ENCODE peak calls at places on chromosomes 1 and 21, in six cellular contexts. One of them, this sample, is unnamed.

GRCh38 chr1:30840904-30841598 is 67.5 kb downstream of the SDC3 start:
- DNase-seq in HEK293T: no peak
- DNase-seq in astrocyte of the spinal cord: no peak
- DNase-seq in CD8-positive, alpha-beta memory T cell: no peak
- DNase-seq in PC-9: no peak
- DNase-seq in AG20443: no peak
- DNase-seq in this sample: peak; percentile 48

GRCh38 chr1:8356256-8357209 is 38.6 kb downstream of the SLC45A1 start:
- DNase-seq in HEK293T: no peak
- DNase-seq in astrocyte of the spinal cord: no peak
- DNase-seq in CD8-positive, alpha-beta memory T cell: no peak
- DNase-seq in PC-9: no peak
- DNase-seq in AG20443: no peak
- DNase-seq in this sample: no peak

GRCh38 chr1:99119193-99119592 is 114.5 kb upstream of the PLPPR5 start:
- DNase-seq in HEK293T: no peak
- DNase-seq in astrocyte of the spinal cord: peak; percentile 1
- DNase-seq in CD8-positive, alpha-beta memory T cell: no peak
- DNase-seq in PC-9: no peak
- DNase-seq in AG20443: no peak
- DNase-seq in this sample: no peak

GRCh38 chr1:24996983-24997893 is 67.2 kb upstream of the RUNX3 start:
- DNase-seq in HEK293T: no peak
- DNase-seq in astrocyte of the spinal cord: no peak
- DNase-seq in CD8-positive, alpha-beta memory T cell: peak; percentile 79
- DNase-seq in PC-9: no peak
- DNase-seq in AG20443: no peak
- DNase-seq in this sample: no peak

GRCh38 chr1:208977861-208978260 is 605.7 kb upstream of the CAMK1G start:
- DNase-seq in HEK293T: no peak
- DNase-seq in astrocyte of the spinal cord: no peak
- DNase-seq in CD8-positive, alpha-beta memory T cell: no peak
- DNase-seq in PC-9: no peak
- DNase-seq in AG20443: no peak
- DNase-seq in this sample: no peak

GRCh38 chr1:207814469-207814868 is 62.6 kb downstream of the CD46 start:
- DNase-seq in HEK293T: no peak
- DNase-seq in astrocyte of the spinal cord: no peak
- DNase-seq in CD8-positive, alpha-beta memory T cell: no peak
- DNase-seq in PC-9: no peak
- DNase-seq in AG20443: no peak
- DNase-seq in this sample: no peak

GRCh38 chr1:198922638-198923430 is 284.0 kb downstream of the PTPRC start:
- DNase-seq in HEK293T: no peak
- DNase-seq in astrocyte of the spinal cord: no peak
- DNase-seq in CD8-positive, alpha-beta memory T cell: no peak
- DNase-seq in PC-9: no peak
- DNase-seq in AG20443: no peak
- DNase-seq in this sample: no peak

GRCh38 chr1:10980094-10980577 is 32.3 kb upstream of the TARDBP start:
- DNase-seq in HEK293T: no peak
- DNase-seq in astrocyte of the spinal cord: peak; percentile 75
- DNase-seq in CD8-positive, alpha-beta memory T cell: no peak
- DNase-seq in PC-9: peak; percentile 81
- DNase-seq in AG20443: peak; percentile 90
- DNase-seq in this sample: peak; percentile 63

GRCh38 chr1:216815239-216815955 is 92.2 kb upstream of the ESRRG start:
- DNase-seq in HEK293T: no peak
- DNase-seq in astrocyte of the spinal cord: peak; percentile 34
- DNase-seq in CD8-positive, alpha-beta memory T cell: no peak
- DNase-seq in PC-9: no peak
- DNase-seq in AG20443: no peak
- DNase-seq in this sample: no peak

GRCh38 chr1:12485231-12486172 is 132.5 kb downstream of the DHRS3 start:
- DNase-seq in HEK293T: no peak
- DNase-seq in astrocyte of the spinal cord: peak; percentile 43
- DNase-seq in CD8-positive, alpha-beta memory T cell: no peak
- DNase-seq in PC-9: peak; percentile 79
- DNase-seq in AG20443: peak; percentile 30
- DNase-seq in this sample: no peak

GRCh38 chr1:44808938-44809917 is 905 bp downstream of the BTBD19 start:
- DNase-seq in HEK293T: no peak
- DNase-seq in astrocyte of the spinal cord: peak; percentile 80
- DNase-seq in CD8-positive, alpha-beta memory T cell: peak; percentile 90
- DNase-seq in PC-9: no peak
- DNase-seq in AG20443: peak; percentile 50
- DNase-seq in this sample: no peak

GRCh38 chr21:42679982-42680330 is 26.5 kb downstream of the PDE9A start:
- DNase-seq in HEK293T: no peak
- DNase-seq in astrocyte of the spinal cord: no peak
- DNase-seq in CD8-positive, alpha-beta memory T cell: no peak
- DNase-seq in PC-9: no peak
- DNase-seq in AG20443: no peak
- DNase-seq in this sample: no peak

GRCh38 chr1:23216771-23217420 is 406 bp downstream of the HTR1D start:
- DNase-seq in HEK293T: peak; percentile 75
- DNase-seq in astrocyte of the spinal cord: no peak
- DNase-seq in CD8-positive, alpha-beta memory T cell: peak; percentile 27
- DNase-seq in PC-9: no peak
- DNase-seq in AG20443: peak; percentile 36
- DNase-seq in this sample: peak; percentile 43

GRCh38 chr1:231106347-231106746 is 55.5 kb upstream of the TRIM67 start:
- DNase-seq in HEK293T: peak; percentile 41
- DNase-seq in astrocyte of the spinal cord: peak; percentile 87
- DNase-seq in CD8-positive, alpha-beta memory T cell: no peak
- DNase-seq in PC-9: no peak
- DNase-seq in AG20443: peak; percentile 32
- DNase-seq in this sample: no peak

GRCh38 chr1:248695451-248696132 is 7.0 kb downstream of the OR14I1 start:
- DNase-seq in HEK293T: no peak
- DNase-seq in astrocyte of the spinal cord: no peak
- DNase-seq in CD8-positive, alpha-beta memory T cell: no peak
- DNase-seq in PC-9: no peak
- DNase-seq in AG20443: peak; percentile 54
- DNase-seq in this sample: no peak

GRCh38 chr21:31509108-31510017 is 150.1 kb upstream of the SOD1 start:
- DNase-seq in HEK293T: peak; percentile 81
- DNase-seq in astrocyte of the spinal cord: peak; percentile 53
- DNase-seq in CD8-positive, alpha-beta memory T cell: peak; percentile 42
- DNase-seq in PC-9: peak; percentile 73
- DNase-seq in AG20443: peak; percentile 29
- DNase-seq in this sample: peak; percentile 12

GRCh38 chr1:245995474-245995873 is 511.6 kb downstream of the SMYD3 start:
- DNase-seq in HEK293T: no peak
- DNase-seq in astrocyte of the spinal cord: no peak
- DNase-seq in CD8-positive, alpha-beta memory T cell: no peak
- DNase-seq in PC-9: no peak
- DNase-seq in AG20443: no peak
- DNase-seq in this sample: no peak

GRCh38 chr1:94514095-94514727 is 27.3 kb downstream of the F3 start:
- DNase-seq in HEK293T: peak; percentile 48
- DNase-seq in astrocyte of the spinal cord: no peak
- DNase-seq in CD8-positive, alpha-beta memory T cell: no peak
- DNase-seq in PC-9: peak; percentile 66
- DNase-seq in AG20443: peak; percentile 51
- DNase-seq in this sample: peak; percentile 31